ENCODE peak calls at places on chromosomes 3 and 15, in six cellular contexts. Q is neuronal stem cell, O is H9, K is mesenchymal stem cell, Z is H1, Y is mesendoderm. N is an unnamed sample.
A peak's percentile ranks its signal among the peaks of the same experiment; 100 is the strongest.

GRCh38 chr3:140093742-140094141 is 158.8 kb downstream of the CLSTN2 start:
- DNase-seq in K (no peak), Q (no peak), Z (no peak), Y (no peak), O (no peak), N (peak; percentile 46)

GRCh38 chr3:180875071-180875698 is 37.3 kb upstream of the FXR1 start:
- DNase-seq in K (no peak), Y (no peak), Q (no peak), Z (no peak), O (no peak), N (no peak)

GRCh38 chr3:121974601-121975111 is 47.4 kb downstream of the ILDR1 start:
- DNase-seq in Q (no peak), O (no peak), Y (no peak), Z (no peak), K (no peak), N (no peak)

GRCh38 chr3:130935761-130936160 is 41.9 kb downstream of the ATP2C1 start:
- DNase-seq in K (peak; percentile 63), Z (no peak), O (no peak), Q (no peak), Y (no peak), N (peak; percentile 78)

GRCh38 chr15:57460208-57460816 is 84.0 kb downstream of the CGNL1 start:
- DNase-seq in O (no peak), K (no peak), Q (no peak), Y (no peak), Z (no peak), N (no peak)

GRCh38 chr3:155302476-155302875 is 9.0 kb upstream of the STRIT1 start:
- DNase-seq in Z (no peak), K (peak; percentile 8), O (no peak), Y (no peak), Q (no peak), N (peak; percentile 84)

GRCh38 chr3:42601898-42602581 is 1.6 kb downstream of the NKTR start:
- DNase-seq in Y (peak; percentile 38), Q (no peak), K (peak; percentile 47), O (no peak), Z (no peak), N (peak; percentile 22)

GRCh38 chr3:186931487-186932280 is 1.4 kb downstream of the ST6GAL1 start:
- DNase-seq in Q (no peak), Y (peak; percentile 91), Z (no peak), O (peak; percentile 64), K (peak; percentile 49), N (peak; percentile 63)

GRCh38 chr3:51709004-51709420 is 2.1 kb downstream of the GRM2 start:
- DNase-seq in K (no peak), Q (no peak), Y (no peak), Z (no peak), O (peak; percentile 25), N (no peak)

GRCh38 chr15:40500584-40501330 is 30.0 kb downstream of the CHST14 start:
- DNase-seq in O (no peak), Z (no peak), Q (no peak), K (no peak), Y (no peak), N (peak; percentile 66)

GRCh38 chr15:70276401-70276800 is 178.7 kb upstream of the TLE3 start:
- DNase-seq in K (no peak), O (no peak), Z (no peak), Q (no peak), Y (no peak), N (no peak)

GRCh38 chr15:78061963-78062427 is 15.5 kb downstream of the TBC1D2B start:
- DNase-seq in Q (no peak), Z (no peak), O (no peak), K (peak; percentile 84), Y (peak; percentile 42), N (peak; percentile 53)

GRCh38 chr15:83105450-83105849 is 2.0 kb upstream of the TM6SF1 start:
- DNase-seq in Y (no peak), O (no peak), Z (no peak), K (no peak), Q (no peak), N (no peak)

GRCh38 chr3:177681156-177681555 is 483.9 kb upstream of the TBL1XR1 start:
- DNase-seq in Q (no peak), Y (no peak), Z (no peak), K (peak; percentile 16), O (no peak), N (no peak)

GRCh38 chr3:193701896-193702644 is 109.1 kb downstream of the OPA1 start:
- DNase-seq in O (no peak), Y (no peak), K (no peak), Z (no peak), Q (peak; percentile 62), N (peak; percentile 27)

GRCh38 chr3:59726279-59726678 is 676.5 kb upstream of the CFAP20DC start:
- DNase-seq in Q (no peak), K (no peak), Y (no peak), O (no peak), Z (no peak), N (no peak)

GRCh38 chr3:163916596-163917560 is 1161.4 kb downstream of the SI start:
- DNase-seq in Q (peak; percentile 3), Z (no peak), K (no peak), O (no peak), Y (peak; percentile 35), N (no peak)

GRCh38 chr15:36498922-36499321 is 80.5 kb upstream of the CDIN1 start:
- DNase-seq in K (no peak), Q (no peak), Y (no peak), O (no peak), Z (no peak), N (no peak)

GRCh38 chr3:31539275-31539674 is 6.5 kb downstream of the STT3B start:
- DNase-seq in Z (no peak), Q (no peak), Y (no peak), O (no peak), K (no peak), N (no peak)

GRCh38 chr3:31544634-31545033 is 11.9 kb downstream of the STT3B start:
- DNase-seq in Z (no peak), Y (no peak), O (no peak), Q (no peak), K (peak; percentile 45), N (no peak)

GRCh38 chr3:31543375-31543774 is 10.7 kb downstream of the STT3B start:
- DNase-seq in Z (no peak), O (no peak), K (no peak), Q (no peak), Y (no peak), N (peak; percentile 17)

GRCh38 chr3:31542246-31542645 is 9.5 kb downstream of the STT3B start:
- DNase-seq in Y (no peak), Q (no peak), O (no peak), Z (no peak), K (no peak), N (no peak)

GRCh38 chr3:31541102-31541501 is 8.4 kb downstream of the STT3B start:
- DNase-seq in O (no peak), Y (no peak), Q (no peak), Z (no peak), K (no peak), N (no peak)
- H2BK15ac ChIP-seq in O (no peak overlapping the region), Y (no peak overlapping the region), Q (no peak overlapping the region), Z (no peak overlapping the region), K (no peak overlapping the region), N (no peak overlapping the region)

GRCh38 chr3:22938739-22939138 is 264.4 kb upstream of the UBE2E2 start:
- DNase-seq in K (no peak), Q (no peak), Y (no peak), O (no peak), Z (no peak), N (no peak)

GRCh38 chr3:22937536-22937935 is 265.6 kb upstream of the UBE2E2 start:
- DNase-seq in Z (no peak), Q (no peak), K (peak; percentile 47), O (no peak), Y (no peak), N (peak; percentile 16)

GRCh38 chr3:22939349-22939748 is 263.8 kb upstream of the UBE2E2 start:
- DNase-seq in O (no peak), K (no peak), Y (no peak), Z (no peak), Q (no peak), N (peak; percentile 2)

GRCh38 chr3:22933051-22933450 is 270.1 kb upstream of the UBE2E2 start:
- DNase-seq in Z (no peak), O (no peak), K (no peak), Q (no peak), Y (peak; percentile 63), N (no peak)

DNA sequence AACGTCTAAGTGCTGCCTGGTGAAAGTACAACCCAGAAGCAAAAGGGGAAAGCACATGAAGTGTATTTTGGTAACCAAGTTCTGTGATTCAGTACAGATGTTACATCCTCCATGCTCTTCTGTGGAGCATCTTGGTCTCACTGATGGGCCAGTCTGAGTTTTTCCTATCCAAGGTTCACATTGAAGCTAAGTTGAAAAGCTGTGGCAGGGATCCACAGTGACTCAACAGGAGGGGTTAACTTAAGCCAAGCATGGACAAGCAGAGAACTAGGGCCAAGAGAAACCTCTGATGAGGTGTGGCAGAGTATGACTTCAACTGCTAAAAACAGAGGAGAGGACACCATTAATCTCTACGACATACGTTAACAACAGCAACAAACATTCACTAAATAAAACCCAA is 268.2 kb upstream of the UBE2E2 start:
- DNase-seq in Q (no peak), K (no peak), Z (no peak), Y (no peak), O (no peak), N (no peak)
- H2BK15ac ChIP-seq in Q (no peak overlapping the region), K (no peak overlapping the region), Z (no peak overlapping the region), Y (no peak overlapping the region), O (no peak overlapping the region), N (no peak overlapping the region)

DNA sequence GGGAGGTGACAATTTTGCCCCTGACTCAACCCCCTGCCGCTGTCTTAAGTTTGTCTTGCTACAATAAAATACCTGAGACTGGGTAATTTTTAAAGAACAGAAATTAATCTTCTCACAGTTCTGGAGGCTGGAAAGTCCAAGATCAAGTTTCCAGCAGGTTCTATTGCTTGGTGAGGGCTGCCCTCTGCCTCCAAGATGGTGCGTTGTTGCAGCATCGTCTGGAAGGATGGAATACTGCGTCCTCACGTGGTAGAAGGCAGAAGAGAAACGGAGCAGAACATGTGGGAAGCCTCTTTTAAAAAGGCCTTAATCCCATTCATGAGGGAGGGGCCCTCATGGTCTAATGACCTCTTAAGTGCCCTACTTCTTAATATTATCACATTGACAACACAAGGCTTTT is 87.3 kb upstream of the SNTN start:
- DNase-seq in Q (no peak), Z (no peak), Y (peak; percentile 12), K (no peak), O (no peak), N (no peak)
- H2BK15ac ChIP-seq in Q (no peak overlapping the region), Z (no peak overlapping the region), Y (no peak overlapping the region), K (no peak overlapping the region), O (no peak overlapping the region), N (no peak overlapping the region)

DNA sequence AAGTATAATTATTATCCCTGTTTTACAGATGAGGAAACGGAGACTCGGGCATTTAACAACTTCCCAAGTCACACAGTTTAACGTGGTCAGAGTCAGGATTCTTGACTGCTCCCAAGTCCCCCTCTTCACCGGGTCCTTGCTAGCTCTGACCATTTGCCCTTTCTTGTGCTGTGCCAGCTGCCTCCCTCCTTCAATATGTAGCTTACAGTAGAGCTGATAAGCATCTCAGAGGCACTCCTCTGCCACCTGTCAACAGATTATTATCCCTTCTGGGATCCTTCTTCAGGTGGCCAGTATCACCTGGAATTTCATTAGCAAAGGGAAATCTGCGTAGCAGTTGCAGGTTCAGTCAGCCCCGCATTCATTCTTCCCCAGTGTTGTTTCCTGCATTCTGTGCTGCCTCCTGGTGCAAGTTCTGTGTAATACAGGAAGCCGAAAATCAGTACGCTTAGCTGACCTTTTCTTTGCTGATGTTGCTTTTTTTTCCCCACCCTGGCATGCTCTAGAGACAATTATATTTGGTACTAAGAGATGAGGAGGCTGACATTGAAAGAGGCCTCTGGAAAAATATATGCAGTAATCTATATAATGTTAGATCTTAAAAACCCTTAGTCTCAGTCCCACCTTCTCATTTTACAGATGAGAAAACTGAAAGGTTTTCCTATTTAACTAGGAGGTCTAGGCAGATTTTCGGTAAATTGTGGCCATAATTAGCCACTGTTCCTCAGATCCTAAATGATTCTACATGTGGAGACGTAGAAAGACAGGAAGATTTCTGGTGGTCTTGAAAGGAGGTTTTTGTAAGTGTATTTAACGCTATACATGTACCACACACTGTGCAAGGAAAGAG is 24.8 kb downstream of the TMOD2 start:
- DNase-seq in Z (no peak), O (peak; percentile 74), Q (peak; percentile 42), Y (peak; percentile 76), K (peak; percentile 60), N (peak; percentile 55)
- H2BK15ac ChIP-seq in Z (no peak overlapping the region), O (no peak overlapping the region), Q (no peak overlapping the region), Y (no peak overlapping the region), K (no peak overlapping the region), N (no peak overlapping the region)

N was measured in IMR-90.